ENCODE peak calls at places on chromosomes 6 and 20, in seven cellular contexts. A is cardiac muscle cell; P is endodermal cell; E is DND-41; Z is brain microvascular endothelial cell; U is fibroblast of lung; B is CD8-positive, alpha-beta T cell. F is an unnamed sample.

GRCh38 chr6:100230976-100231316 is 233.8 kb downstream of the SIM1 start:
- DNase-seq in A (no peak), P (no peak), E (no peak), Z (no peak), U (peak), B (no peak), F (no peak)

GRCh38 chr6:97120511-97120910 is 162.5 kb downstream of the MMS22L start:
- DNase-seq in A (no peak), P (no peak), E (no peak), Z (no peak), U (no peak), B (no peak), F (no peak)

GRCh38 chr6:37442416-37443218 is 9.6 kb downstream of the CMTR1 start:
- DNase-seq in A (no peak), P (no peak), E (no peak), Z (no peak), U (no peak), B (no peak), F (no peak)

GRCh38 chr20:44566811-44567210 is 15.6 kb upstream of the PKIG start:
- DNase-seq in A (no peak), P (no peak), E (no peak), Z (no peak), U (no peak), B (no peak), F (no peak)

GRCh38 chr6:160188773-160189172 is 67.2 kb downstream of the SLC22A1 start:
- DNase-seq in A (no peak), P (no peak), E (no peak), Z (no peak), U (peak), B (no peak), F (no peak)

GRCh38 chr6:30490031-30490876 is 945 bp downstream of the HLA-E start:
- DNase-seq in A (peak), P (peak), E (peak), Z (peak), U (peak), B (peak), F (peak)

GRCh38 chr20:25623225-25623735 is 534 bp downstream of the NANP start:
- DNase-seq in A (peak), P (peak), E (peak), Z (peak), U (peak), B (no peak), F (peak)

GRCh38 chr6:53532942-53533341 is 12.0 kb downstream of the GCLC start:
- DNase-seq in A (no peak), P (no peak), E (no peak), Z (no peak), U (no peak), B (no peak), F (no peak)

GRCh38 chr6:95578106-95578410 is 723 bp downstream of the MANEA start:
- DNase-seq in A (no peak), P (no peak), E (no peak), Z (no peak), U (no peak), B (no peak), F (no peak)

GRCh38 chr6:159760602-159761057 is 1.2 kb upstream of the ACAT2 start:
- DNase-seq in A (no peak), P (peak), E (no peak), Z (peak), U (peak), B (no peak), F (peak)

GRCh38 chr6:90093558-90094073 is 199.3 kb downstream of the GJA10 start:
- DNase-seq in A (no peak), P (no peak), E (no peak), Z (no peak), U (no peak), B (no peak), F (no peak)

DNA sequence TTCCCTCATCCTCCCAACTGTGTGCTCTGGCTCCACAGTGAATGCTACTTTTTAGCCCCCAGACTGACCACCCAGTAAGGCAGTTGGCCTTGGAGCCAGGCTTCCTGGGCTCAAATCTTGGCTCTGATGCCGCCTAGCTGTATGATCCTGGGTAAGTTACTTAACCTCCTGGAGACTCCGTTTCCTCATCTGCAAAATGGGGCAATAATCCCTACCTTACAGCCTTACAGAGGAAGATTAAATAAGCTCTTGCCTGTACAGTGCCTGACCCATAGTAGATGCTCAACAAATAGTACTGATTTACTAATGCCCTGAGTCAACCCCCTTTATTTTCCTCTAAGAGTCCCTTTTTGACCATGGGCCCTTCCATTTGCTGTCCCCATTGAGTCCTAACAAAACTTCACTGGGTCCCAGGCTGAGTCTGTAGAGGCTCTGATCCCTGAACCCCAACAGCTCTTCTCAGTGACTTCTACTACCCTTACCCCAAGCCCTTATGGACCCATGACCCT is 31.2 kb downstream of the FOXP4 start:
- DNase-seq in A (no peak), P (no peak), E (no peak), Z (no peak), U (no peak), B (no peak), F (no peak)
- H3K27ac ChIP-seq in A (peak), P (peak), E (peak), Z (no peak), U (no peak), B (no peak), F (peak)

GRCh38 chr20:51871943-51872342 is 69.6 kb upstream of the SALL4 start:
- DNase-seq in A (no peak), P (no peak), E (no peak), Z (no peak), U (no peak), B (no peak), F (no peak)
- H3K27ac ChIP-seq in A (no peak), P (no peak), E (no peak), Z (no peak), U (no peak), B (no peak), F (no peak)

DNA sequence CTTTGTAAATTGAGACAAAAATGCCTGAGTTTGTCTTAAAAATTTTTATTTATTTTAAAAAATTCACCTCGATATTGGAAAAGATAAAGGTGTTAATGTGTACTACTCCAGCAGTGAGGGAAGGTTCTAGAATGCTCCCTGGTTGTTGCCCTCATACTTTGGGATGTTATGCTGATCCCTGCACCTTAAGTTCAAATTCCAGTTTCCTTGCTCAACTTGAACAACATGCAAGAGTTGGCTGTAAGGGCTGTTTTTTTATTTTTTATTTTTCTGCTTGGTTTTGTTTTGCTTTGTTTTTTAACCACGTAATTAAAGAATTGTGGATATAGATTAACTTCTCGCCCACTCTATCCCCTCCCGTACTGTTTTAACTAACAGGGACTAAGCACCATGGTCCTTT is 158.7 kb upstream of the CITED2 start:
- DNase-seq in A (no peak), P (no peak), E (no peak), Z (no peak), U (no peak), B (no peak), F (no peak)
- H3K27ac ChIP-seq in A (peak), P (peak), E (no peak), Z (peak), U (peak), B (no peak), F (peak)

GRCh38 chr6:17959317-17959716 is 28.1 kb downstream of the KIF13A start:
- DNase-seq in A (no peak), P (no peak), E (no peak), Z (no peak), U (no peak), B (no peak), F (no peak)

GRCh38 chr6:17957488-17957887 is 29.9 kb downstream of the KIF13A start:
- DNase-seq in A (no peak), P (no peak), E (no peak), Z (peak), U (peak), B (no peak), F (no peak)

GRCh38 chr6:17962436-17963031 is 24.9 kb downstream of the KIF13A start:
- DNase-seq in A (peak), P (no peak), E (no peak), Z (peak), U (peak), B (no peak), F (peak)

DNA sequence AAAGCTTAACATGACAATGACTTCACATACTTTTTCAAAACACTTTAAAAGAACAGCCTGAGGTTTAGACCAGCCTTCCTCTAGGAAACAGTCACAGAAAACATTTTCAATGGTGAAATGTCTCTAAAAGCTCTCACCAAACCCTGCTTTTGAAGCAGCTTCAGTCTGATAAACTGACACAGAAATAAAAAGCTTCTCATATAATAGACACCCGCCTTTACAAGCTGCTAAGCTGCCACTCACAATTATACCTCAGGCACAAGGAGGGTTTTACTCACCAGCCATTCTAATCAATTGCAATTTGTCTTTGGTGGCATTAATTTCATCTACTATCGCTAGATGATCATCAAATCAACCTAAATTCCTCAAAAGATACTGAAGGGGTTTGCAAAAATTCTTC is 29.5 kb downstream of the KIF13A start:
- DNase-seq in A (no peak), P (no peak), E (no peak), Z (no peak), U (no peak), B (no peak), F (no peak)
- H3K27ac ChIP-seq in A (peak), P (no peak), E (no peak), Z (peak), U (no peak), B (no peak), F (no peak)

F was measured in SJSA1.